ENCODE peak calls at places on chromosomes 2 and 18, in four cellular contexts. V is tibial nerve, X is vagina, T is dorsolateral prefrontal cortex. Q is an unnamed sample.

GRCh38 chr2:122167561-122167960 is 412.1 kb downstream of the TSN start:
- DNase-seq in V (no peak), X (no peak), T (no peak), Q (no peak)

GRCh38 chr18:62776066-62776570 is 60.8 kb downstream of the PHLPP1 start:
- DNase-seq in V (no peak), X (no peak), T (no peak), Q (no peak)

GRCh38 chr2:42974697-42975357 is 182.4 kb upstream of the HAAO start:
- DNase-seq in V (peak; percentile 91), X (no peak), T (peak; percentile 78), Q (no peak)

GRCh38 chr2:74845217-74845751 is 11.4 kb downstream of the HK2 start:
- DNase-seq in V (peak; percentile 41), X (peak; percentile 92), T (no peak), Q (peak; percentile 86)

GRCh38 chr2:86675104-86675503 is 45.0 kb upstream of the RMND5A start:
- DNase-seq in V (no peak), X (no peak), T (no peak), Q (no peak)

GRCh38 chr2:212109792-212110680 is 428.6 kb downstream of the ERBB4 start:
- DNase-seq in V (no peak), X (no peak), T (no peak), Q (no peak)

GRCh38 chr2:127991742-127992141 is 36.1 kb downstream of the SAP130 start:
- DNase-seq in V (no peak), X (no peak), T (no peak), Q (no peak)

GRCh38 chr2:74585406-74586182 is 31.1 kb downstream of the DOK1 start:
- DNase-seq in V (peak; percentile 33), X (no peak), T (no peak), Q (no peak)

GRCh38 chr18:46338761-46339160 is 234.6 kb downstream of the HAUS1 start:
- DNase-seq in V (no peak), X (no peak), T (no peak), Q (no peak)

GRCh38 chr18:46337206-46337710 is 233.1 kb downstream of the HAUS1 start:
- DNase-seq in V (no peak), X (no peak), T (no peak), Q (no peak)

GRCh38 chr18:46340716-46341115 is 236.5 kb downstream of the HAUS1 start:
- DNase-seq in V (no peak), X (no peak), T (no peak), Q (no peak)

GRCh38 chr18:46336278-46337205 is 232.4 kb downstream of the HAUS1 start:
- DNase-seq in V (no peak), X (no peak), T (no peak), Q (no peak)

DNA sequence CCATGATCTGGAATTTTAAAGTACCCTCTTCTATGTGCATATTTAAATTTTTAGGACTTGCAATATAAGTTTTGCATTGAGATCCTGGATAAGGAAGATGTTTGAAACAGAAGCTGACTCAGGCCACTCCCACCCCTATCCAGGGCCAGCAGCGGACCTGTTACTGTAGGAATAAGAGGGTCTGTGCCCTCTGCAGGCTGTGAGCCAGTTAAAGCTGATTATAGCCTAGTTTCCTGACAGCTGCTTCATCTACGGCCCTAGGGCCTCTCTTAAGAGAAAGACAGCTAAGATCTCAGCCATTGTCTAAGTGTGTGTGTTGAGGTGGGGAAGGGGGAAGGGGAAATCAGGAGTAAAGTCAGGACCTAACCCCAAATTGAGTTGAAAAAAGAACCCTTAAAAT is 234.0 kb downstream of the HAUS1 start:
- DNase-seq in V (no peak), X (no peak), T (no peak), Q (no peak)
- H3K4me3 ChIP-seq in V (no peak overlapping the region), X (no peak overlapping the region), T (no peak overlapping the region), Q (no peak overlapping the region)

GRCh38 chr2:145006957-145007672 is 487.2 kb upstream of the ZEB2 start:
- DNase-seq in V (peak; percentile 50), X (no peak), T (no peak), Q (peak; percentile 39)
- TF ChIP-seq CTCF in V (no peak), X (no peak), T (no peak), Q (no peak)

GRCh38 chr2:24438106-24438505 is 52.9 kb upstream of the NCOA1 start:
- DNase-seq in V (no peak), X (no peak), T (no peak), Q (no peak)
- H3K27me3 ChIP-seq in V (no peaks in the 10 kb centered on the region), X (no peaks in the 10 kb centered on the region), T (no peaks in the 10 kb centered on the region), Q (no peaks in the 10 kb centered on the region)

GRCh38 chr2:26873584-26873983 is 25.7 kb downstream of the DPYSL5 start:
- DNase-seq in V (no peak), X (no peak), T (no peak), Q (no peak)
- H3K4me3 ChIP-seq in V (no peak overlapping the region), X (no peak overlapping the region), T (no peak overlapping the region), Q (no peak overlapping the region)

GRCh38 chr2:202072226-202072625 is 829 bp upstream of the KIAA2012 start:
- DNase-seq in V (no peak), X (no peak), T (no peak), Q (no peak)
- TF ChIP-seq CTCF in V (no peak), X (no peak), T (no peak), Q (no peak)

Q was measured in thoracic aorta.